ENCODE peak calls at places on chromosomes 11 and 22, in five cellular contexts. B is colonic mucosa, A is vagina, X is mesendoderm, V is pancreas. W is an unnamed sample.
A peak's percentile ranks its signal among the peaks of the same experiment; 100 is the strongest.

GRCh38 chr22:42427211-42427610 is 5.0 kb downstream of the NFAM1 start:
- DNase-seq in A (no peak), X (no peak), V (no peak), B (no peak), W (no peak)

GRCh38 chr11:32781721-32782120 is 12.7 kb downstream of the CCDC73 start:
- DNase-seq in V (no peak), A (no peak), X (no peak), B (no peak), W (no peak)

GRCh38 chr11:124313131-124313530 is 618 bp downstream of the OR8D1 start:
- DNase-seq in V (no peak), B (no peak), X (no peak), A (no peak), W (no peak)

GRCh38 chr11:116506446-116506845 is 266.3 kb downstream of the BUD13 start:
- DNase-seq in B (no peak), A (peak; percentile 43), V (no peak), X (no peak), W (no peak)

GRCh38 chr11:2930705-2931415 is 1.6 kb upstream of the PHLDA2 start:
- DNase-seq in B (peak; percentile 95), A (no peak), V (peak; percentile 96), X (peak; percentile 92), W (no peak)

GRCh38 chr11:2834893-2835767 is 50.4 kb downstream of the CDKN1C start:
- DNase-seq in B (no peak), A (no peak), V (peak; percentile 61), X (peak; percentile 15), W (no peak)

GRCh38 chr11:118622376-118623290 is 15.2 kb downstream of the PHLDB1 start:
- DNase-seq in X (no peak), B (no peak), A (no peak), V (no peak), W (peak; percentile 82)

GRCh38 chr11:66291706-66292542 is at the start of gene TMEM151A:
- DNase-seq in B (no peak), V (peak; percentile 75), X (no peak), A (no peak), W (no peak)

GRCh38 chr11:19370100-19370861 is 129.5 kb upstream of the E2F8 start:
- DNase-seq in B (no peak), A (no peak), X (peak; percentile 39), V (no peak), W (no peak)

GRCh38 chr11:77471520-77472234 is 2.2 kb downstream of the PAK1 start:
- DNase-seq in A (no peak), B (peak; percentile 91), X (peak; percentile 54), V (no peak), W (no peak)

GRCh38 chr11:23123766-23124165 is 263.5 kb upstream of the CCDC179 start:
- DNase-seq in A (no peak), V (no peak), X (no peak), B (no peak), W (no peak)

GRCh38 chr11:20474176-20474950 is 86.8 kb downstream of the PRMT3 start:
- DNase-seq in X (peak; percentile 51), V (no peak), A (no peak), B (no peak), W (no peak)

GRCh38 chr11:12981879-12982531 is 27.1 kb upstream of the RASSF10 start:
- DNase-seq in V (no peak), B (no peak), X (peak; percentile 33), A (no peak), W (no peak)

GRCh38 chr11:105609832-105610781 is at the start of gene GRIA4:
- DNase-seq in A (no peak), V (peak; percentile 64), B (peak; percentile 18), X (peak; percentile 70), W (peak; percentile 77)

GRCh38 chr11:28834877-28835276 is 726.7 kb downstream of the METTL15 start:
- DNase-seq in V (no peak), X (peak; percentile 13), A (no peak), B (no peak), W (no peak)

GRCh38 chr22:19648419-19648929 is 65.8 kb upstream of the SEPTIN5 start:
- DNase-seq in B (no peak), A (no peak), V (no peak), X (peak; percentile 43), W (no peak)

GRCh38 chr22:42436402-42436801 is 4.2 kb upstream of the NFAM1 start:
- DNase-seq in V (no peak), B (no peak), X (no peak), A (no peak), W (no peak)

GRCh38 chr11:43376594-43376993 is 17.9 kb downstream of the TTC17 start:
- DNase-seq in V (no peak), B (no peak), X (no peak), A (no peak), W (no peak)

GRCh38 chr11:34305780-34306179 is 52.0 kb downstream of the ABTB2 start:
- DNase-seq in B (no peak), V (no peak), A (no peak), X (no peak), W (no peak)

GRCh38 chr11:77695417-77695816 is 57.8 kb upstream of the CLNS1A start:
- DNase-seq in X (no peak), B (no peak), A (no peak), V (no peak), W (no peak)

GRCh38 chr22:49209452-49210195 is 618.0 kb downstream of the BRD1 start:
- DNase-seq in X (no peak), V (peak; percentile 58), B (no peak), A (peak; percentile 82), W (peak; percentile 25)

GRCh38 chr11:12842933-12843636 is 166.0 kb upstream of the RASSF10 start:
- DNase-seq in B (peak; percentile 60), X (no peak), A (no peak), V (no peak), W (no peak)

GRCh38 chr11:95088946-95089619 is 563 bp upstream of the ENDOD1 start:
- DNase-seq in X (no peak), V (no peak), B (no peak), A (no peak), W (no peak)

GRCh38 chr11:128872594-128872993 is 5.5 kb upstream of the KCNJ1 start:
- DNase-seq in A (no peak), B (no peak), V (no peak), X (no peak), W (no peak)

GRCh38 chr11:66100272-66101037 is 30.4 kb downstream of the PACS1 start:
- DNase-seq in V (peak; percentile 94), X (no peak), A (no peak), B (peak; percentile 60), W (no peak)

GRCh38 chr11:88102595-88102929 is 72.7 kb downstream of the RAB38 start:
- DNase-seq in B (no peak), X (no peak), V (no peak), A (no peak), W (no peak)

GRCh38 chr11:88103337-88104206 is 71.7 kb downstream of the RAB38 start:
- DNase-seq in X (peak; percentile 98), V (no peak), A (no peak), B (peak; percentile 42), W (no peak)

GRCh38 chr11:88100161-88100560 is 75.1 kb downstream of the RAB38 start:
- DNase-seq in X (no peak), V (no peak), B (no peak), A (no peak), W (no peak)

GRCh38 chr11:88104408-88104807 is 70.8 kb downstream of the RAB38 start:
- DNase-seq in V (no peak), X (no peak), A (no peak), B (no peak), W (no peak)

GRCh38 chr11:88101881-88102594 is 73.2 kb downstream of the RAB38 start:
- DNase-seq in A (no peak), X (no peak), V (no peak), B (no peak), W (no peak)
- H3K27ac ChIP-seq in A (no peak overlapping the region), X (no peak overlapping the region), V (no peak overlapping the region), B (no peak overlapping the region), W (no peak overlapping the region)

GRCh38 chr11:108985611-108986279 is 320.9 kb downstream of the DDX10 start:
- DNase-seq in V (no peak), X (no peak), A (no peak), B (no peak), W (no peak)
- H3K27ac ChIP-seq in V (no peak overlapping the region), X (no peak overlapping the region), A (no peak overlapping the region), B (no peak overlapping the region), W (no peak overlapping the region)

GRCh38 chr11:73243093-73243485 is 25.0 kb downstream of the P2RY2 start:
- DNase-seq in A (no peak), V (no peak), X (no peak), B (no peak), W (no peak)

GRCh38 chr11:73244589-73245240 is 26.6 kb downstream of the P2RY2 start:
- DNase-seq in A (no peak), V (no peak), X (no peak), B (no peak), W (no peak)

GRCh38 chr11:73246303-73246702 is 25.8 kb upstream of the P2RY6 start:
- DNase-seq in A (no peak), V (no peak), X (no peak), B (no peak), W (no peak)

GRCh38 chr11:73242291-73243092 is 24.4 kb downstream of the P2RY2 start:
- DNase-seq in B (peak; percentile 74), X (peak; percentile 90), A (no peak), V (peak; percentile 90), W (no peak)

DNA sequence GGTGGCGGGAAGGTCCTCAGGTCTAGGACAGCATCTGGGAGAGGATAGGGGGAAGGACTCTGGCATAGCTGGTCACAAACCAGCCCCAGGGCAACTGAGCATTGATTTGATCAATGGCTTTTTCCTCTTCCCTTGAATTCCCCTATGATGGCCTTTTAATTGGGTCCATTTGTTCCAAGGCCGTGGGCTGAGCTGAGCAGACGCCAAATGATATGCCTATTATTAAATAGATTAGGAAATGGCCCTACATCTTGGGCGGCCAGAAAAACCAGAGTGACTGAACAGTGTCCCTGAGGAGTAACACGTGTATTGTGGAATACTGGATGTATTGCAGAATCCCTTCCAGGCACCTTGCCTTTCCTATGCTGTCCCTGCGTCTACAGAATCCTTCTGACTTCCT is 26.7 kb upstream of the P2RY6 start:
- DNase-seq in B (no peak), V (no peak), A (no peak), X (no peak), W (no peak)
- H3K27ac ChIP-seq in B (no peak overlapping the region), V (no peak overlapping the region), A (no peak overlapping the region), X (no peak overlapping the region), W (no peak overlapping the region)

GRCh38 chr22:37807410-37808293 is at the start of gene GCAT:
- DNase-seq in V (peak; percentile 98), X (peak; percentile 98), A (no peak), B (peak; percentile 98), W (peak; percentile 82)

GRCh38 chr22:37804502-37804885 is 3.2 kb upstream of the GCAT start:
- DNase-seq in A (no peak), V (no peak), B (peak; percentile 36), X (no peak), W (no peak)

GRCh38 chr22:37804886-37805857 is 2.6 kb upstream of the GCAT start:
- DNase-seq in X (peak; percentile 88), A (no peak), V (peak; percentile 98), B (peak; percentile 93), W (peak; percentile 84)

GRCh38 chr22:37806409-37807338 is 1.1 kb upstream of the GCAT start:
- DNase-seq in B (peak; percentile 68), V (no peak), X (peak; percentile 48), A (no peak), W (no peak)

DNA sequence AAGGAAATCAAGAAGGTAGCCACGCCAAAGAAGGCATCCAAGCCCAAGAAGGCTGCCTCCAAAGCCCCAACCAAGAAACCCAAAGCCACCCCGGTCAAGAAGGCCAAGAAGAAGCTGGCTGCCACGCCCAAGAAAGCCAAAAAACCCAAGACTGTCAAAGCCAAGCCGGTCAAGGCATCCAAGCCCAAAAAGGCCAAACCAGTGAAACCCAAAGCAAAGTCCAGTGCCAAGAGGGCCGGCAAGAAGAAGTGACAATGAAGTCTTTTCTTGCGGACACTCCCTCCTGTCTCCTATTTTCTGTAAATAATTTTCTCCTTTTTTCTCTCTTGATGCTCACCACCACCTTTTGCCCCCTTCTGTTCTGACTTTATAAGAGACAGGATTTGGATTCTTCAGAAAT is 1.9 kb upstream of the GCAT start:
- DNase-seq in X (no peak), B (no peak), V (no peak), A (no peak), W (no peak)
- H3K27ac ChIP-seq in X (no peak overlapping the region), B (peak overlapping the region; percentile 68), V (peak overlapping the region; percentile 51), A (peak overlapping the region; percentile 92), W (no peak overlapping the region)

W was measured in substantia nigra.